ENCODE peak calls at places on chromosomes 3 and 15, in four cellular contexts. K is adrenal gland; N is HFFc6; Y is CD4-positive, alpha-beta memory T cell. J is an unnamed sample.

GRCh38 chr3:10561942-10562565 is 56.7 kb upstream of the ATP2B2 start:
- DNase-seq in Y (no peak), K (no peak), N (no peak), J (no peak)

GRCh38 chr3:128624526-128625138 is 26.0 kb downstream of the RPN1 start:
- DNase-seq in N (no peak), K (no peak), Y (no peak), J (no peak)

GRCh38 chr3:102016417-102016816 is 167.1 kb downstream of the NFKBIZ start:
- DNase-seq in Y (no peak), N (no peak), K (no peak), J (no peak)

GRCh38 chr15:86916671-86917450 is 837.2 kb downstream of the AGBL1 start:
- DNase-seq in Y (no peak), N (no peak), K (peak), J (no peak)

GRCh38 chr15:71456362-71456761 is 341.1 kb downstream of the THSD4 start:
- DNase-seq in N (no peak), K (no peak), Y (no peak), J (no peak)

GRCh38 chr15:69468241-69469121 is 15.9 kb downstream of the RPLP1 start:
- DNase-seq in Y (peak), N (peak), K (peak), J (peak)

GRCh38 chr3:129195731-129196256 is 12.1 kb upstream of the CNBP start:
- DNase-seq in N (peak), Y (no peak), K (peak), J (no peak)

GRCh38 chr15:43127752-43128151 is 5.6 kb upstream of the TMEM62 start:
- DNase-seq in N (no peak), K (no peak), Y (no peak), J (no peak)

GRCh38 chr3:119600732-119601131 is 3.0 kb downstream of the PLA1A start:
- DNase-seq in Y (no peak), K (peak), N (no peak), J (no peak)

GRCh38 chr15:60000824-60001641 is 3.1 kb upstream of the FOXB1 start:
- DNase-seq in Y (no peak), N (no peak), K (no peak), J (no peak)